ENCODE peak calls at places on chromosomes 6 and 20, in ten cellular contexts. One of them, this sample, is unnamed.

GRCh38 chr6:56677559-56677958 is 34.9 kb upstream of the DST start:
- DNase-seq in heart right ventricle: no peak
- DNase-seq in epithelial cell of proximal tubule: no peak
- DNase-seq in astrocyte of the spinal cord: no peak
- DNase-seq in gastrocnemius medialis: no peak
- DNase-seq in cardiac muscle cell: no peak
- DNase-seq in BE2C: no peak
- DNase-seq in fibroblast of pulmonary artery: peak; percentile 52
- DNase-seq in left lung: no peak
- DNase-seq in endothelial cell: no peak
- DNase-seq in this sample: no peak

GRCh38 chr6:116229287-116229913 is 24.5 kb downstream of the TSPYL4 start:
- DNase-seq in cardiac muscle cell: peak; percentile 79
- DNase-seq in fibroblast of pulmonary artery: peak; percentile 97
- DNase-seq in left lung: no peak
- DNase-seq in endothelial cell: peak; percentile 82
- DNase-seq in gastrocnemius medialis: peak; percentile 56
- DNase-seq in heart right ventricle: peak; percentile 91
- DNase-seq in astrocyte of the spinal cord: peak; percentile 93
- DNase-seq in BE2C: peak; percentile 97
- DNase-seq in epithelial cell of proximal tubule: no peak
- DNase-seq in this sample: peak; percentile 97

GRCh38 chr6:67717281-67717680 is 917.8 kb upstream of the ADGRB3 start:
- DNase-seq in gastrocnemius medialis: no peak
- DNase-seq in heart right ventricle: no peak
- DNase-seq in astrocyte of the spinal cord: peak; percentile 62
- DNase-seq in cardiac muscle cell: no peak
- DNase-seq in endothelial cell: no peak
- DNase-seq in BE2C: no peak
- DNase-seq in fibroblast of pulmonary artery: peak; percentile 67
- DNase-seq in epithelial cell of proximal tubule: no peak
- DNase-seq in left lung: no peak
- DNase-seq in this sample: no peak

GRCh38 chr6:36862848-36863382 is 11.7 kb downstream of the PPIL1 start:
- DNase-seq in gastrocnemius medialis: no peak
- DNase-seq in BE2C: no peak
- DNase-seq in epithelial cell of proximal tubule: no peak
- DNase-seq in fibroblast of pulmonary artery: no peak
- DNase-seq in endothelial cell: no peak
- DNase-seq in heart right ventricle: no peak
- DNase-seq in cardiac muscle cell: no peak
- DNase-seq in left lung: no peak
- DNase-seq in astrocyte of the spinal cord: no peak
- DNase-seq in this sample: no peak

GRCh38 chr6:54621285-54621684 is 225.3 kb upstream of the FAM83B start:
- DNase-seq in heart right ventricle: no peak
- DNase-seq in fibroblast of pulmonary artery: peak; percentile 17
- DNase-seq in epithelial cell of proximal tubule: peak; percentile 10
- DNase-seq in cardiac muscle cell: peak; percentile 16
- DNase-seq in left lung: no peak
- DNase-seq in gastrocnemius medialis: no peak
- DNase-seq in BE2C: no peak
- DNase-seq in astrocyte of the spinal cord: no peak
- DNase-seq in endothelial cell: peak; percentile 48
- DNase-seq in this sample: no peak

GRCh38 chr6:33249732-33250625 is 21.7 kb downstream of the VPS52 start:
- DNase-seq in epithelial cell of proximal tubule: peak; percentile 81
- DNase-seq in left lung: no peak
- DNase-seq in heart right ventricle: peak; percentile 17
- DNase-seq in endothelial cell: peak; percentile 9
- DNase-seq in gastrocnemius medialis: peak; percentile 18
- DNase-seq in fibroblast of pulmonary artery: peak; percentile 65
- DNase-seq in cardiac muscle cell: no peak
- DNase-seq in astrocyte of the spinal cord: peak; percentile 76
- DNase-seq in BE2C: peak; percentile 83
- DNase-seq in this sample: peak; percentile 65

GRCh38 chr20:23152308-23152892 is 66.3 kb upstream of the CD93 start:
- DNase-seq in endothelial cell: no peak
- DNase-seq in astrocyte of the spinal cord: peak; percentile 61
- DNase-seq in gastrocnemius medialis: peak; percentile 98
- DNase-seq in left lung: peak; percentile 73
- DNase-seq in fibroblast of pulmonary artery: peak; percentile 78
- DNase-seq in heart right ventricle: peak; percentile 89
- DNase-seq in BE2C: no peak
- DNase-seq in cardiac muscle cell: peak; percentile 91
- DNase-seq in epithelial cell of proximal tubule: no peak
- DNase-seq in this sample: no peak

GRCh38 chr20:11891081-11891826 is 26.4 kb upstream of the BTBD3 start:
- DNase-seq in gastrocnemius medialis: peak; percentile 18
- DNase-seq in left lung: peak; percentile 88
- DNase-seq in BE2C: peak; percentile 58
- DNase-seq in heart right ventricle: peak; percentile 64
- DNase-seq in epithelial cell of proximal tubule: no peak
- DNase-seq in fibroblast of pulmonary artery: peak; percentile 31
- DNase-seq in endothelial cell: peak; percentile 67
- DNase-seq in astrocyte of the spinal cord: peak; percentile 44
- DNase-seq in cardiac muscle cell: peak; percentile 84
- DNase-seq in this sample: peak; percentile 61

GRCh38 chr6:139483082-139483481 is 108.6 kb upstream of the CITED2 start:
- DNase-seq in endothelial cell: no peak
- DNase-seq in epithelial cell of proximal tubule: no peak
- DNase-seq in fibroblast of pulmonary artery: no peak
- DNase-seq in BE2C: no peak
- DNase-seq in gastrocnemius medialis: no peak
- DNase-seq in left lung: no peak
- DNase-seq in heart right ventricle: no peak
- DNase-seq in astrocyte of the spinal cord: no peak
- DNase-seq in cardiac muscle cell: no peak
- DNase-seq in this sample: no peak

GRCh38 chr6:80522556-80522955 is 416.1 kb downstream of the BCKDHB start:
- DNase-seq in endothelial cell: no peak
- DNase-seq in fibroblast of pulmonary artery: peak; percentile 40
- DNase-seq in astrocyte of the spinal cord: no peak
- DNase-seq in heart right ventricle: no peak
- DNase-seq in gastrocnemius medialis: no peak
- DNase-seq in epithelial cell of proximal tubule: no peak
- DNase-seq in BE2C: no peak
- DNase-seq in left lung: no peak
- DNase-seq in cardiac muscle cell: no peak
- DNase-seq in this sample: no peak

GRCh38 chr6:161168281-161168891 is 105.5 kb downstream of the AGPAT4 start:
- DNase-seq in fibroblast of pulmonary artery: peak; percentile 89
- DNase-seq in gastrocnemius medialis: no peak
- DNase-seq in cardiac muscle cell: no peak
- DNase-seq in heart right ventricle: peak; percentile 23
- DNase-seq in left lung: no peak
- DNase-seq in epithelial cell of proximal tubule: peak; percentile 96
- DNase-seq in endothelial cell: no peak
- DNase-seq in astrocyte of the spinal cord: peak; percentile 98
- DNase-seq in BE2C: peak; percentile 60
- DNase-seq in this sample: no peak

GRCh38 chr6:3163248-3163594 is 5.9 kb upstream of the TUBB2A start:
- DNase-seq in heart right ventricle: no peak
- DNase-seq in BE2C: no peak
- DNase-seq in epithelial cell of proximal tubule: no peak
- DNase-seq in cardiac muscle cell: no peak
- DNase-seq in astrocyte of the spinal cord: no peak
- DNase-seq in endothelial cell: no peak
- DNase-seq in left lung: peak; percentile 82
- DNase-seq in fibroblast of pulmonary artery: peak; percentile 43
- DNase-seq in gastrocnemius medialis: no peak
- DNase-seq in this sample: no peak

GRCh38 chr20:16387661-16388060 is 185.6 kb downstream of the KIF16B start:
- DNase-seq in BE2C: no peak
- DNase-seq in endothelial cell: no peak
- DNase-seq in heart right ventricle: no peak
- DNase-seq in left lung: no peak
- DNase-seq in cardiac muscle cell: no peak
- DNase-seq in fibroblast of pulmonary artery: no peak
- DNase-seq in epithelial cell of proximal tubule: no peak
- DNase-seq in gastrocnemius medialis: no peak
- DNase-seq in astrocyte of the spinal cord: no peak
- DNase-seq in this sample: no peak

GRCh38 chr20:20712474-20713243 is at the start of gene RALGAPA2:
- DNase-seq in cardiac muscle cell: peak; percentile 97
- DNase-seq in fibroblast of pulmonary artery: peak; percentile 99
- DNase-seq in BE2C: peak; percentile 98
- DNase-seq in endothelial cell: peak; percentile 96
- DNase-seq in epithelial cell of proximal tubule: peak; percentile 82
- DNase-seq in astrocyte of the spinal cord: peak; percentile 98
- DNase-seq in heart right ventricle: peak; percentile 98
- DNase-seq in left lung: peak; percentile 99
- DNase-seq in gastrocnemius medialis: peak; percentile 99
- DNase-seq in this sample: peak; percentile 98
- TF ChIP-seq CTCF in cardiac muscle cell: no peak
- TF ChIP-seq CTCF in fibroblast of pulmonary artery: no peak
- TF ChIP-seq CTCF in BE2C: no peak
- TF ChIP-seq CTCF in endothelial cell: no peak
- TF ChIP-seq CTCF in epithelial cell of proximal tubule: no peak
- TF ChIP-seq CTCF in astrocyte of the spinal cord: no peak
- TF ChIP-seq CTCF in heart right ventricle: no peak
- TF ChIP-seq CTCF in left lung: no peak
- TF ChIP-seq CTCF in gastrocnemius medialis: no peak
- TF ChIP-seq CTCF in this sample: no peak

DNA sequence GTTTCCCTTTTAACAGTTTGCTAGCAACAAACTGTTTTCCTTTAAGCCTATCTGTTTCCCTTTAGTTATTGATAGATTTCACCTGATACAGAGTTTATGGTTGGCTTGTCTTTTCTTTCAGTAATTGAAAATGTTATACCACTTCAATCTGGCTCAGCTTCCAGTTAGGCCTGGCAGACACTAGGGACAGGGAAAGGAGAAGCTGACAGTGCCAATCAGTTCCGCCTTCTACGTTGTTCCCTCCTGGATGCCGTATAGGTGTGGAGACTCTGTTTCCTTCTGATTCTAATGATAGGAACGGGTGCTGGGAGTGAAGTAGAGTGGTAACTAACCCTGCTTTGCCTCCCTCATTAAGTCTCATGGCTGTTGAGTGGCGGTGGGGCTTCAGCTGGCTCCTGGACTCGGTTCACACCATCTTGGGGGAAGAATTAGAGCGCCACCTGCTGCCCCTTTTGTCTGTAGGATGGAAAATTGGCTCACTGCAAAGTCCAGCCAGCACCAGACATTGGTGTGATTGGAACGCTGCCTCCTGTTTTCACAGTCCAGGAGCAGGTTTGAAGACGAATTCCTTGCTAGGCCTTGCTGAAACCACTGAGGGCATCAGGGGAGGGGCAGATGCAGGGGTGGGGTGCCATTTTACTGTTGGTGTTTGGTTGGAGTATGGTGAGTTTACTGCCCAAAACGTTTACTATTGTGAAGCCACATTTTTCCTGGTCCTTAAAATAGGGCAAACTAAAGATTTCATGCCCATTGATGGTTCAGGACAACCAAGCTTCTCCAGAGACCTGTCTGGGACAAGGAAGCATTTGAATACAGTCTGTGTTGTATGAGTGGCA is 1729.5 kb downstream of the GRIK2 start:
- DNase-seq in left lung: peak; percentile 33
- DNase-seq in heart right ventricle: peak; percentile 16
- DNase-seq in fibroblast of pulmonary artery: peak; percentile 30
- DNase-seq in cardiac muscle cell: peak; percentile 90
- DNase-seq in epithelial cell of proximal tubule: no peak
- DNase-seq in BE2C: peak; percentile 90
- DNase-seq in endothelial cell: peak; percentile 85
- DNase-seq in gastrocnemius medialis: no peak
- DNase-seq in astrocyte of the spinal cord: peak; percentile 58
- DNase-seq in this sample: peak; percentile 91
- TF ChIP-seq CTCF in left lung: peak; percentile 19
- TF ChIP-seq CTCF in heart right ventricle: peak; percentile 18
- TF ChIP-seq CTCF in fibroblast of pulmonary artery: peak; percentile 22
- TF ChIP-seq CTCF in cardiac muscle cell: peak; percentile 17
- TF ChIP-seq CTCF in epithelial cell of proximal tubule: peak; percentile 61
- TF ChIP-seq CTCF in BE2C: peak; percentile 86
- TF ChIP-seq CTCF in endothelial cell: peak; percentile 65
- TF ChIP-seq CTCF in gastrocnemius medialis: no peak
- TF ChIP-seq CTCF in astrocyte of the spinal cord: peak; percentile 67
- TF ChIP-seq CTCF in this sample: peak; percentile 60

DNA sequence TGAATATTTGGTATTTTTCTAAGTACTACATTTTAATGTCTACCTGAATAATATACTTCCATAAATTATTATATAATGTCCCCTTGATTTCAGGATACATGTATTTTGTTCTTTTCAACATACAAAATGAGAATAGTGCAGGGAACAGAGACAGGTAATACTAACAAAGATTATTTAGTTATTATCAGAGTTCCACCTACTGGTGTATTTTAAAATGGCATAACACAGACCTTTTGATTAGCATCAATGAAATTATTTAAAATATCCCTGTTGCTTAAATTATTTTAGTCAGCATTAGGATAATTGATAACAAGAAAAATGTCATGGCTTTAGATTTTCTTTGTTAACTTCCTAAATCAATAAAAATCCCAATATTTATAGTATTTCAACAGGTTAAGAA is 184.0 kb downstream of the PRDM13 start:
- DNase-seq in gastrocnemius medialis: no peak
- DNase-seq in heart right ventricle: no peak
- DNase-seq in epithelial cell of proximal tubule: no peak
- DNase-seq in cardiac muscle cell: no peak
- DNase-seq in fibroblast of pulmonary artery: no peak
- DNase-seq in endothelial cell: no peak
- DNase-seq in BE2C: no peak
- DNase-seq in left lung: no peak
- DNase-seq in astrocyte of the spinal cord: no peak
- DNase-seq in this sample: no peak
- TF ChIP-seq CTCF in gastrocnemius medialis: peak; percentile 9
- TF ChIP-seq CTCF in heart right ventricle: no peak
- TF ChIP-seq CTCF in epithelial cell of proximal tubule: no peak
- TF ChIP-seq CTCF in cardiac muscle cell: no peak
- TF ChIP-seq CTCF in fibroblast of pulmonary artery: peak; percentile 14
- TF ChIP-seq CTCF in endothelial cell: peak; percentile 66
- TF ChIP-seq CTCF in BE2C: peak; percentile 9
- TF ChIP-seq CTCF in left lung: no peak
- TF ChIP-seq CTCF in astrocyte of the spinal cord: peak; percentile 5
- TF ChIP-seq CTCF in this sample: peak; percentile 48

DNA sequence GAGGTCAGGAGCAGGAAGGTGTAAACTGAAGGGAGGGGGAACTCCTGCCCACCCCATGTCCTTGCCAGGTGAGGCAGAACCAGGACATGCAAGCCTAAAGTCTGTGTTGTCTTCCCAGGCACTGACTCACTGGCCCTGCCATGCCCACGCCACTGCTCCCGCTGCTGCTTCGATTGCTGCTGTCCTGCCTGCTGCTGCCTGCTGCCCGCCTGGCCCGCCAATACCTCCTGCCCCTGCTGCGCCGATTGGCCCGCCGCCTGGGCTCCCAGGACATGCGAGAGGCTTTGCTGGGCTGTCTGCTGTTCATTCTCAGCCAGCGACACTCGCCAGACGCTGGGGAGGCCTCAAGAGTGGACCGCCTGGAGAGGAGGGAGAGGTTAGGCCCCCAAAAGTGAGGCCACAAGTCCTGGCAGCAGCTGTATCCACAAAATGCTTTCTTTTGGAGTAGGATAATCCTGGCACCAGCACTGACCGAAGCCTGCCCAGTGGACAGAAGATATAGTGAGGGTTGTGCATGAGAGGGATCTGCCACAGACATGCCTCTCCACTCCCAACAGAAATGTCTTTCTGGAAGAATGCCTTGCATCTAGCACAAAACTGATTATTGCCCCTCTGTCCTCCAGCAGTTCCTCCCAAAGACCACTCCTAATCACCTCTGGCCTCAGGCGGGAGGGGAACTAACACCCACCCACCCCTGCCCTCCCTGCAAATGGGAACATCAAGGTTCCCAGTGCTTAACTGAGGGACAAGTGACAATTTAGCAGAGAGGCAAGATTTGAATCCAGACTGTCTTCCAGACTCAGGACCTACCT is 812 bp downstream of the MYMX start:
- DNase-seq in endothelial cell: no peak
- DNase-seq in gastrocnemius medialis: peak; percentile 85
- DNase-seq in heart right ventricle: peak; percentile 58
- DNase-seq in astrocyte of the spinal cord: peak; percentile 54
- DNase-seq in cardiac muscle cell: no peak
- DNase-seq in BE2C: peak; percentile 34
- DNase-seq in epithelial cell of proximal tubule: no peak
- DNase-seq in left lung: no peak
- DNase-seq in fibroblast of pulmonary artery: no peak
- DNase-seq in this sample: peak; percentile 62
- TF ChIP-seq CTCF in endothelial cell: no peak
- TF ChIP-seq CTCF in gastrocnemius medialis: no peak
- TF ChIP-seq CTCF in heart right ventricle: no peak
- TF ChIP-seq CTCF in astrocyte of the spinal cord: no peak
- TF ChIP-seq CTCF in cardiac muscle cell: no peak
- TF ChIP-seq CTCF in BE2C: no peak
- TF ChIP-seq CTCF in epithelial cell of proximal tubule: no peak
- TF ChIP-seq CTCF in left lung: no peak
- TF ChIP-seq CTCF in fibroblast of pulmonary artery: no peak
- TF ChIP-seq CTCF in this sample: no peak

This sample was measured in glutamatergic neuron.